ENCODE peak calls at places on chromosomes 3 and 15, in nine cellular contexts. One of them, this sample, is unnamed.

GRCh38 chr3:133452603-133453313 is 52.9 kb downstream of the BFSP2 start:
- DNase-seq in CD8-positive, alpha-beta T cell: no peak
- DNase-seq in IMR-90: no peak
- DNase-seq in psoas muscle: no peak
- DNase-seq in epithelial cell of esophagus: no peak
- DNase-seq in HTR-8/SVneo: peak; percentile 71
- DNase-seq in NCI-H1417: no peak
- DNase-seq in Peyer's patch: no peak
- DNase-seq in nucleus accumbens: no peak
- DNase-seq in this sample: peak; percentile 55

GRCh38 chr3:146052791-146053310 is 108.1 kb downstream of the PLOD2 start:
- DNase-seq in CD8-positive, alpha-beta T cell: no peak
- DNase-seq in IMR-90: peak; percentile 10
- DNase-seq in psoas muscle: no peak
- DNase-seq in epithelial cell of esophagus: peak; percentile 33
- DNase-seq in HTR-8/SVneo: no peak
- DNase-seq in NCI-H1417: no peak
- DNase-seq in Peyer's patch: no peak
- DNase-seq in nucleus accumbens: no peak
- DNase-seq in this sample: no peak

GRCh38 chr3:152261329-152261728 is 7.4 kb upstream of the MBNL1 start:
- DNase-seq in CD8-positive, alpha-beta T cell: no peak
- DNase-seq in IMR-90: no peak
- DNase-seq in psoas muscle: no peak
- DNase-seq in epithelial cell of esophagus: no peak
- DNase-seq in HTR-8/SVneo: no peak
- DNase-seq in NCI-H1417: no peak
- DNase-seq in Peyer's patch: no peak
- DNase-seq in nucleus accumbens: no peak
- DNase-seq in this sample: no peak

GRCh38 chr3:120093923-120094775 is at the start of gene GSK3B:
- DNase-seq in CD8-positive, alpha-beta T cell: peak; percentile 99
- DNase-seq in IMR-90: no peak
- DNase-seq in psoas muscle: no peak
- DNase-seq in epithelial cell of esophagus: no peak
- DNase-seq in HTR-8/SVneo: peak; percentile 36
- DNase-seq in NCI-H1417: peak; percentile 80
- DNase-seq in Peyer's patch: peak; percentile 100
- DNase-seq in nucleus accumbens: peak; percentile 75
- DNase-seq in this sample: peak; percentile 89

GRCh38 chr3:185042357-185042756 is 110.5 kb downstream of the C3orf70 start:
- DNase-seq in CD8-positive, alpha-beta T cell: no peak
- DNase-seq in IMR-90: no peak
- DNase-seq in psoas muscle: no peak
- DNase-seq in epithelial cell of esophagus: no peak
- DNase-seq in HTR-8/SVneo: no peak
- DNase-seq in NCI-H1417: no peak
- DNase-seq in Peyer's patch: no peak
- DNase-seq in nucleus accumbens: no peak
- DNase-seq in this sample: peak; percentile 14

GRCh38 chr3:134640872-134641470 is 9.9 kb downstream of the KY start:
- DNase-seq in CD8-positive, alpha-beta T cell: no peak
- DNase-seq in IMR-90: peak; percentile 49
- DNase-seq in psoas muscle: no peak
- DNase-seq in epithelial cell of esophagus: peak; percentile 61
- DNase-seq in HTR-8/SVneo: peak; percentile 33
- DNase-seq in NCI-H1417: no peak
- DNase-seq in Peyer's patch: no peak
- DNase-seq in nucleus accumbens: no peak
- DNase-seq in this sample: peak; percentile 41

GRCh38 chr3:196216681-196217211 is 412 bp downstream of the SLC51A start:
- DNase-seq in CD8-positive, alpha-beta T cell: no peak
- DNase-seq in IMR-90: no peak
- DNase-seq in psoas muscle: no peak
- DNase-seq in epithelial cell of esophagus: no peak
- DNase-seq in HTR-8/SVneo: no peak
- DNase-seq in NCI-H1417: no peak
- DNase-seq in Peyer's patch: no peak
- DNase-seq in nucleus accumbens: no peak
- DNase-seq in this sample: no peak

GRCh38 chr15:58498821-58499580 is 67.2 kb downstream of the LIPC start:
- DNase-seq in CD8-positive, alpha-beta T cell: no peak
- DNase-seq in IMR-90: peak; percentile 98
- DNase-seq in psoas muscle: no peak
- DNase-seq in epithelial cell of esophagus: peak; percentile 32
- DNase-seq in HTR-8/SVneo: no peak
- DNase-seq in NCI-H1417: peak; percentile 12
- DNase-seq in Peyer's patch: no peak
- DNase-seq in nucleus accumbens: no peak
- DNase-seq in this sample: no peak

GRCh38 chr15:59456114-59456513 is 18.1 kb downstream of the FAM81A start:
- DNase-seq in CD8-positive, alpha-beta T cell: no peak
- DNase-seq in IMR-90: no peak
- DNase-seq in psoas muscle: no peak
- DNase-seq in epithelial cell of esophagus: peak; percentile 90
- DNase-seq in HTR-8/SVneo: no peak
- DNase-seq in NCI-H1417: no peak
- DNase-seq in Peyer's patch: peak; percentile 74
- DNase-seq in nucleus accumbens: no peak
- DNase-seq in this sample: peak; percentile 68

GRCh38 chr3:15428539-15428938 is 1.1 kb downstream of the EAF1 start:
- DNase-seq in CD8-positive, alpha-beta T cell: no peak
- DNase-seq in IMR-90: peak; percentile 67
- DNase-seq in psoas muscle: no peak
- DNase-seq in epithelial cell of esophagus: peak; percentile 95
- DNase-seq in HTR-8/SVneo: no peak
- DNase-seq in NCI-H1417: no peak
- DNase-seq in Peyer's patch: no peak
- DNase-seq in nucleus accumbens: no peak
- DNase-seq in this sample: peak; percentile 18

GRCh38 chr3:72231439-72232196 is 446.7 kb upstream of the PROK2 start:
- DNase-seq in CD8-positive, alpha-beta T cell: no peak
- DNase-seq in IMR-90: no peak
- DNase-seq in psoas muscle: peak; percentile 58
- DNase-seq in epithelial cell of esophagus: no peak
- DNase-seq in HTR-8/SVneo: no peak
- DNase-seq in NCI-H1417: no peak
- DNase-seq in Peyer's patch: no peak
- DNase-seq in nucleus accumbens: peak; percentile 44
- DNase-seq in this sample: no peak

GRCh38 chr3:100324044-100324443 is 10.5 kb upstream of the NIT2 start:
- DNase-seq in CD8-positive, alpha-beta T cell: no peak
- DNase-seq in IMR-90: no peak
- DNase-seq in psoas muscle: no peak
- DNase-seq in epithelial cell of esophagus: no peak
- DNase-seq in HTR-8/SVneo: no peak
- DNase-seq in NCI-H1417: no peak
- DNase-seq in Peyer's patch: no peak
- DNase-seq in nucleus accumbens: no peak
- DNase-seq in this sample: no peak

GRCh38 chr3:138220242-138220641 is 33.1 kb downstream of the ARMC8 start:
- DNase-seq in CD8-positive, alpha-beta T cell: no peak
- DNase-seq in IMR-90: no peak
- DNase-seq in psoas muscle: no peak
- DNase-seq in epithelial cell of esophagus: no peak
- DNase-seq in HTR-8/SVneo: no peak
- DNase-seq in NCI-H1417: no peak
- DNase-seq in Peyer's patch: no peak
- DNase-seq in nucleus accumbens: no peak
- DNase-seq in this sample: no peak

GRCh38 chr3:170228093-170228766 is 6.0 kb downstream of the PRKCI start:
- DNase-seq in CD8-positive, alpha-beta T cell: no peak
- DNase-seq in IMR-90: peak; percentile 20
- DNase-seq in psoas muscle: no peak
- DNase-seq in epithelial cell of esophagus: peak; percentile 71
- DNase-seq in HTR-8/SVneo: no peak
- DNase-seq in NCI-H1417: no peak
- DNase-seq in Peyer's patch: no peak
- DNase-seq in nucleus accumbens: no peak
- DNase-seq in this sample: peak; percentile 6

GRCh38 chr3:112376413-112376812 is 43.5 kb downstream of the CD200 start:
- DNase-seq in CD8-positive, alpha-beta T cell: no peak
- DNase-seq in IMR-90: no peak
- DNase-seq in psoas muscle: no peak
- DNase-seq in epithelial cell of esophagus: no peak
- DNase-seq in HTR-8/SVneo: no peak
- DNase-seq in NCI-H1417: no peak
- DNase-seq in Peyer's patch: no peak
- DNase-seq in nucleus accumbens: no peak
- DNase-seq in this sample: no peak

GRCh38 chr15:50425219-50425618 is 1.0 kb downstream of the USP8 start:
- DNase-seq in CD8-positive, alpha-beta T cell: no peak
- DNase-seq in IMR-90: no peak
- DNase-seq in psoas muscle: no peak
- DNase-seq in epithelial cell of esophagus: no peak
- DNase-seq in HTR-8/SVneo: no peak
- DNase-seq in NCI-H1417: no peak
- DNase-seq in Peyer's patch: no peak
- DNase-seq in nucleus accumbens: no peak
- DNase-seq in this sample: no peak